ENCODE peak calls at places on chromosomes 7 and 10, in six cellular contexts. Q is nucleus accumbens; C is HT1080; M is activated CD8-positive, alpha-beta T cell treated with anti-CD3 and anti-CD28 coated beads, Interleukin-2, amount 10 ng/mL, durations not matched to agents 7 days and 5 days; O is activated CD8-positive, alpha-beta memory T cell treated with anti-CD3 and anti-CD28 coated beads, Interleukin-2, amount 50 U/mL, for 4 hours; P is iPS-NIHi11. A is an unnamed sample.
A peak's percentile ranks its signal among the peaks of the same experiment; 100 is the strongest.

GRCh38 chr10:90432891-90433290 is 424.9 kb downstream of the HTR7 start:
- DNase-seq in O (no peak), C (no peak), P (no peak), M (no peak), Q (no peak), A (no peak)

GRCh38 chr7:90777075-90777864 is 181.1 kb downstream of the CDK14 start:
- DNase-seq in C (no peak), P (no peak), Q (no peak), M (no peak), O (no peak), A (no peak)

GRCh38 chr7:112009081-112009480 is 197.1 kb downstream of the DOCK4 start:
- DNase-seq in O (no peak), Q (no peak), P (no peak), M (no peak), C (peak; percentile 89), A (no peak)

GRCh38 chr7:35971133-35971995 is 170.5 kb downstream of the SEPTIN7 start:
- DNase-seq in Q (no peak), O (no peak), M (no peak), C (no peak), P (no peak), A (no peak)

GRCh38 chr7:40883826-40884225 is 749.0 kb downstream of the SUGCT start:
- DNase-seq in C (no peak), O (no peak), Q (no peak), M (no peak), P (no peak), A (no peak)

GRCh38 chr10:104076743-104077160 is 8.9 kb downstream of the COL17A1 start:
- DNase-seq in C (no peak), O (no peak), P (peak; percentile 64), M (no peak), Q (no peak), A (peak; percentile 85)

GRCh38 chr10:31395695-31396094 is 76.7 kb downstream of the ZEB1 start:
- DNase-seq in O (no peak), Q (no peak), P (no peak), M (no peak), C (no peak), A (no peak)

GRCh38 chr7:21934824-21935223 is 10.9 kb downstream of the CDCA7L start:
- DNase-seq in P (no peak), M (no peak), C (no peak), Q (no peak), O (no peak), A (no peak)

GRCh38 chr10:85124592-85124991 is 796.2 kb downstream of the CCSER2 start:
- DNase-seq in Q (peak; percentile 23), O (no peak), C (peak; percentile 48), P (no peak), M (no peak), A (no peak)

GRCh38 chr7:143492043-143492471 is 14.4 kb downstream of the TAS2R41 start:
- DNase-seq in O (no peak), M (no peak), Q (no peak), C (peak; percentile 68), P (no peak), A (no peak)

GRCh38 chr7:135512135-135512887 is 2.4 kb upstream of the CNOT4 start:
- DNase-seq in M (peak; percentile 60), Q (no peak), O (no peak), P (peak; percentile 54), C (peak; percentile 62), A (peak; percentile 3)

GRCh38 chr7:149776305-149776704 is 2.9 kb upstream of the ZNF467 start:
- DNase-seq in P (no peak), O (no peak), C (peak; percentile 76), M (no peak), Q (no peak), A (no peak)

GRCh38 chr10:111648046-111648445 is 535.5 kb downstream of the GPAM start:
- DNase-seq in P (no peak), Q (no peak), O (no peak), C (no peak), M (no peak), A (no peak)

GRCh38 chr10:119853584-119853983 is 19.1 kb downstream of the MCMBP start:
- DNase-seq in Q (no peak), P (no peak), M (no peak), C (no peak), O (no peak), A (no peak)

GRCh38 chr7:40105879-40106473 is 28.4 kb downstream of the MPLKIP start:
- DNase-seq in M (no peak), P (no peak), C (no peak), Q (no peak), O (no peak), A (no peak)

GRCh38 chr10:124690971-124691370 is 53.2 kb downstream of the FAM53B start:
- DNase-seq in Q (no peak), O (no peak), P (no peak), C (no peak), M (no peak), A (no peak)

GRCh38 chr7:131741446-131741845 is 185.0 kb upstream of the PODXL start:
- DNase-seq in C (no peak), M (no peak), O (no peak), Q (no peak), P (no peak), A (no peak)

GRCh38 chr7:69732203-69732602 is 133.9 kb downstream of the AUTS2 start:
- DNase-seq in C (peak; percentile 1), Q (no peak), P (no peak), O (no peak), M (no peak), A (no peak)

GRCh38 chr10:11893749-11894278 is 70.7 kb downstream of the PROSER2 start:
- DNase-seq in C (no peak), M (no peak), Q (no peak), O (no peak), P (no peak), A (no peak)

GRCh38 chr7:113087278-113087998 is 811 bp upstream of the GPR85 start:
- DNase-seq in O (no peak), Q (no peak), C (peak; percentile 87), P (peak; percentile 87), M (no peak), A (no peak)

GRCh38 chr7:55514546-55515265 is 57.6 kb downstream of the VOPP1 start:
- DNase-seq in P (no peak), C (no peak), M (no peak), Q (no peak), O (no peak), A (no peak)

GRCh38 chr7:22001345-22002004 is 55.8 kb upstream of the CDCA7L start:
- DNase-seq in M (peak; percentile 54), P (peak; percentile 79), Q (no peak), O (no peak), C (peak; percentile 63), A (peak; percentile 18)

GRCh38 chr10:47165711-47166404 is 134.1 kb upstream of the GDF10 start:
- DNase-seq in Q (peak; percentile 11), M (peak; percentile 59), P (no peak), O (peak; percentile 35), C (no peak), A (no peak)

GRCh38 chr7:100819586-100819985 is 7.7 kb downstream of the EPHB4 start:
- DNase-seq in Q (no peak), O (no peak), M (no peak), P (no peak), C (no peak), A (no peak)

GRCh38 chr7:17545348-17545747 is 246.9 kb downstream of the AHR start:
- DNase-seq in Q (no peak), P (no peak), C (no peak), M (no peak), O (no peak), A (no peak)

GRCh38 chr10:124992462-124993344 is 50.8 kb downstream of the ZRANB1 start:
- DNase-seq in P (peak; percentile 49), C (peak; percentile 47), M (peak; percentile 49), O (no peak), Q (peak; percentile 46), A (peak; percentile 74)

GRCh38 chr7:114050571-114050970 is 131.8 kb upstream of the PPP1R3A start:
- DNase-seq in M (no peak), C (no peak), P (no peak), O (no peak), Q (no peak), A (no peak)

GRCh38 chr7:139727151-139727705 is 50.6 kb downstream of the HIPK2 start:
- DNase-seq in P (no peak), Q (no peak), O (no peak), M (no peak), C (peak; percentile 33), A (no peak)

GRCh38 chr10:69215405-69216176 is 4.5 kb upstream of the HKDC1 start:
- DNase-seq in M (peak; percentile 40), P (no peak), O (no peak), Q (no peak), C (no peak), A (no peak)

GRCh38 chr10:49446031-49446430 is 50.1 kb upstream of the DRGX start:
- DNase-seq in C (peak; percentile 42), M (no peak), P (no peak), O (no peak), Q (no peak), A (no peak)

A was measured in ELF-1.